ENCODE peak calls at places on chromosomes 3 and 15, in seven cellular contexts. Y is NCI-H82, F is left colon, A is GM18507, W is EL, J is midbrain, Q is T-cell. G is an unnamed sample.

GRCh38 chr3:64954995-64955636 is 267.3 kb upstream of the ADAMTS9 start:
- DNase-seq in F (peak), J (no peak), Y (no peak), W (no peak), Q (no peak), A (no peak), G (no peak)

GRCh38 chr3:138148503-138148902 is 16.3 kb upstream of the A4GNT start:
- DNase-seq in W (no peak), A (no peak), Y (peak), J (no peak), F (no peak), Q (no peak), G (no peak)

GRCh38 chr3:127207727-127208482 is 15.0 kb downstream of the PRR23E start:
- DNase-seq in Q (no peak), A (no peak), Y (no peak), W (no peak), F (no peak), J (no peak), G (no peak)

GRCh38 chr3:195467641-195468390 is 25.0 kb upstream of the ACAP2 start:
- DNase-seq in Q (no peak), J (no peak), Y (no peak), A (no peak), F (no peak), W (peak), G (no peak)

GRCh38 chr3:194278186-194278845 is 72.8 kb downstream of the CPN2 start:
- DNase-seq in J (no peak), Q (no peak), Y (no peak), F (no peak), W (no peak), A (no peak), G (no peak)

GRCh38 chr15:52912172-52912571 is 122.0 kb upstream of the ONECUT1 start:
- DNase-seq in A (no peak), Y (no peak), Q (no peak), F (no peak), W (no peak), J (no peak), G (no peak)

GRCh38 chr3:57078366-57079220 is 18.1 kb downstream of the SPATA12 start:
- DNase-seq in W (peak), Y (peak), F (peak), Q (peak), A (no peak), J (peak), G (peak)

GRCh38 chr3:112628038-112628437 is 12.9 kb downstream of the CCDC80 start:
- DNase-seq in Q (no peak), A (no peak), W (no peak), J (no peak), Y (peak), F (no peak), G (no peak)

GRCh38 chr15:80856809-80857377 is 77.7 kb downstream of the CEMIP start:
- DNase-seq in J (no peak), A (no peak), F (peak), W (no peak), Q (no peak), Y (no peak), G (no peak)

GRCh38 chr3:31754575-31755278 is 222.0 kb downstream of the STT3B start:
- DNase-seq in Y (no peak), J (no peak), F (no peak), Q (no peak), A (no peak), W (no peak), G (no peak)

GRCh38 chr3:116473602-116474001 is 28.3 kb upstream of the LSAMP start:
- DNase-seq in J (no peak), W (no peak), A (no peak), Y (peak), Q (no peak), F (no peak), G (no peak)

GRCh38 chr15:57227181-57227580 is 149.1 kb upstream of the CGNL1 start:
- DNase-seq in A (no peak), Q (no peak), J (no peak), F (no peak), Y (peak), W (no peak), G (no peak)

GRCh38 chr3:182632077-182632393 is 161.3 kb upstream of the ATP11B start:
- DNase-seq in Q (no peak), W (no peak), F (no peak), J (no peak), A (no peak), Y (no peak), G (no peak)

GRCh38 chr3:45612918-45613602 is 18.5 kb downstream of the LIMD1 start:
- DNase-seq in A (no peak), Q (no peak), F (no peak), W (no peak), J (peak), Y (no peak), G (no peak)

GRCh38 chr3:128267541-128267940 is 114.3 kb downstream of the EEFSEC start:
- DNase-seq in A (no peak), Y (no peak), F (no peak), Q (no peak), W (no peak), J (no peak), G (no peak)

GRCh38 chr15:41337631-41338522 is 5.2 kb downstream of the NUSAP1 start:
- DNase-seq in F (no peak), W (peak), Y (no peak), J (no peak), Q (no peak), A (no peak), G (no peak)

GRCh38 chr3:105364113-105364512 is 2.6 kb upstream of the ALCAM start:
- DNase-seq in F (no peak), Q (no peak), W (peak), J (no peak), A (no peak), Y (no peak), G (no peak)

GRCh38 chr3:70308760-70309159 is 3.7 kb downstream of the MDFIC2 start:
- DNase-seq in F (no peak), J (peak), W (peak), Y (no peak), A (no peak), Q (no peak), G (no peak)

GRCh38 chr15:29466292-29466691 is 196.7 kb upstream of the NSMCE3 start:
- DNase-seq in Q (no peak), F (no peak), W (no peak), Y (no peak), A (no peak), J (no peak), G (no peak)

GRCh38 chr3:87088366-87088983 is 97.5 kb upstream of the VGLL3 start:
- DNase-seq in A (no peak), J (peak), Q (no peak), W (no peak), Y (no peak), F (no peak), G (peak)

GRCh38 chr3:149657458-149657795 is 398 bp downstream of the WWTR1 start:
- DNase-seq in A (no peak), J (no peak), F (peak), Y (peak), Q (peak), W (peak), G (peak)

GRCh38 chr3:33104803-33105202 is 7.9 kb upstream of the GLB1 start:
- DNase-seq in J (no peak), Y (no peak), F (no peak), W (no peak), Q (no peak), A (no peak), G (no peak)

GRCh38 chr15:94380798-94381197 is 149.4 kb downstream of the MCTP2 start:
- DNase-seq in A (no peak), Y (no peak), W (no peak), J (no peak), F (no peak), Q (no peak), G (no peak)

GRCh38 chr3:142929109-142929508 is 34.4 kb downstream of the PAQR9 start:
- DNase-seq in J (no peak), W (peak), Y (peak), Q (peak), F (peak), A (no peak), G (peak)

G was measured in fibroblast of gingiva.